ENCODE peak calls at places on chromosome 18, in four cellular contexts. C is SK-N-SH, A is MM.1S, I is fibroblast of lung. O is an unnamed sample.

GRCh38 chr18:48616484-48617255 is 77.8 kb downstream of the CTIF start:
- DNase-seq in I (no peak), A (no peak), C (no peak), O (peak; percentile 58)

GRCh38 chr18:47996091-47996541 is 65.7 kb upstream of the SMAD2 start:
- DNase-seq in I (no peak), A (no peak), C (peak; percentile 46), O (peak; percentile 48)

GRCh38 chr18:67359868-67360838 is 156.4 kb downstream of the DSEL start:
- DNase-seq in C (peak; percentile 20), A (peak; percentile 10), I (peak; percentile 96), O (peak; percentile 97)

GRCh38 chr18:43277164-43277600 is at the start of gene SYT4:
- DNase-seq in A (no peak), I (peak; percentile 72), C (peak; percentile 40), O (peak; percentile 63)

GRCh38 chr18:6591491-6591890 is 138.0 kb upstream of the ARHGAP28 start:
- DNase-seq in A (no peak), I (peak; percentile 7), C (no peak), O (peak; percentile 3)

GRCh38 chr18:49725809-49726514 is 87.4 kb downstream of the ACAA2 start:
- DNase-seq in I (peak; percentile 100), A (no peak), C (peak; percentile 29), O (peak; percentile 95)

GRCh38 chr18:49664086-49664890 is 102.4 kb downstream of the LIPG start:
- DNase-seq in A (no peak), I (no peak), C (no peak), O (no peak)

GRCh38 chr18:7789853-7790552 is 222.9 kb downstream of the PTPRM start:
- DNase-seq in C (peak; percentile 33), I (peak; percentile 31), A (no peak), O (peak; percentile 65)

GRCh38 chr18:63162271-63163014 is 157.1 kb downstream of the BCL2 start:
- DNase-seq in A (peak; percentile 69), I (peak; percentile 45), C (no peak), O (peak; percentile 58)

GRCh38 chr18:48979944-48980890 is 29.5 kb upstream of the SMAD7 start:
- DNase-seq in I (peak; percentile 60), C (no peak), A (no peak), O (peak; percentile 34)

GRCh38 chr18:46406539-46406932 is 250.5 kb downstream of the LOXHD1 start:
- DNase-seq in C (no peak), I (no peak), A (no peak), O (no peak)

GRCh38 chr18:45197526-45197970 is 417.7 kb upstream of the SLC14A2 start:
- DNase-seq in I (peak; percentile 99), A (no peak), C (no peak), O (peak; percentile 24)

GRCh38 chr18:63177822-63178525 is 141.6 kb downstream of the BCL2 start:
- DNase-seq in I (no peak), C (no peak), A (no peak), O (peak; percentile 50)

GRCh38 chr18:55658598-55658997 is 70.6 kb upstream of the TCF4 start:
- DNase-seq in A (no peak), I (no peak), C (no peak), O (no peak)

GRCh38 chr18:67496469-67496868 is 20.1 kb downstream of the DSEL start:
- DNase-seq in C (no peak), A (no peak), I (no peak), O (no peak)

GRCh38 chr18:24704921-24705620 is 244.6 kb downstream of the HRH4 start:
- DNase-seq in I (peak; percentile 36), A (no peak), C (no peak), O (peak; percentile 49)

GRCh38 chr18:26543368-26543767 is 5.0 kb downstream of the KCTD1 start:
- DNase-seq in C (no peak), I (no peak), A (no peak), O (no peak)

GRCh38 chr18:6948238-6948637 is 169.4 kb downstream of the LAMA1 start:
- DNase-seq in C (no peak), A (no peak), I (no peak), O (no peak)

GRCh38 chr18:58937204-58937603 is 72.5 kb downstream of the ZNF532 start:
- DNase-seq in I (peak; percentile 67), C (no peak), A (no peak), O (peak; percentile 66)

GRCh38 chr18:49072524-49072934 is 121.8 kb upstream of the SMAD7 start:
- DNase-seq in C (peak; percentile 27), A (no peak), I (no peak), O (peak; percentile 27)

DNA sequence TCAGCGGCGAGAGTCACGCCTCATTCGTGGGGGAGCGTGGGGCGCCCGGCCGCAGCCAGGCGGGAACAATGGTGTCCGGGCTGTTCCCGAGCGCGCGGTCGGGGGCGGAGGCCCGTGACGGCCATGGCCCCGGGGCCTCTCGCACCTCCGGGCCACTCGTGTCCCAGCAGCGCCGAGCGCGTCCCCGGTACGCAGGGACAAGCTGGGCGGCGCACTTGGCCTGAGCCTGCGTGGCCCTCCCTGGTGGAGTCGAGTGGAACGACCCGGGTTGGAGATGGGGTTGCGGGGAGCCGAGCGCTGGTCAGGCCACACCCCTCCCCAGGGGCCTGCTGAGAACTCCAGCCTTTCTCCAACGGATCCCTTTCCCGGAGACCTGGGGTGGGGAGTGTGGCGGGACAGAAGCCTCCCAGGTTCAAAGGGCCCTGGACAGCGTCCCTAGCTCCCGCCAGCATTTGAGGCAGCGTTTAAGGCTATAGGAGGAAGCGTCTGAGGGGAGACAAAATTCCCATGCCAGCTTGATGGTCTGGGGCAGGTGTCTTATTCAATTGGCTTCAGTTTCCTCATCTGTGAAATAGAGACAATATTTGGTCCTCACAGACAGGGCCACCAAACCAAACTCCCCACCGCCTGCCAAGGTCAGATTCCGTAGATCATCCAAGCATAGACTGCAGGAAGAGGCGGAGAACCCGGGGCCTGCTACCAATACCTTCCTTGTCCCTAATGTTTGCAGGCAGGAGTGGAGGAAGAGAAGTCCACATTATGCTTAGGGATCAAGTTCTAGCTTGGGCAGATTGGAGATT is 545 bp downstream of the CNDP2 start:
- DNase-seq in I (peak; percentile 57), C (peak; percentile 79), A (peak; percentile 63), O (peak; percentile 83)
- H3K4me2 ChIP-seq in I (peak overlapping the region; percentile 88), C (peak overlapping the region; percentile 84), A (peak overlapping the region; percentile 97), O (peak overlapping the region; percentile 83)

GRCh38 chr18:79682896-79683625 is 3.5 kb downstream of the CTDP1 start:
- DNase-seq in C (no peak), I (no peak), A (no peak), O (no peak)
- H4K20me1 ChIP-seq in C (peaks cover 62% of the 10 kb centered on the region), I (no peaks in the 10 kb centered on the region), A (no peaks in the 10 kb centered on the region), O (peaks cover 6% of the 10 kb centered on the region)

GRCh38 chr18:805755-806110 is 6.3 kb downstream of the YES1 start:
- DNase-seq in A (no peak), I (no peak), C (no peak), O (no peak)
- H3K9ac ChIP-seq in A (no peak overlapping the region), I (no peak overlapping the region), C (no peak overlapping the region), O (no peak overlapping the region)

GRCh38 chr18:76367168-76367785 is 127.8 kb downstream of the ZNF516 start:
- DNase-seq in I (no peak), A (no peak), C (no peak), O (no peak)

GRCh38 chr18:76365561-76365960 is 129.5 kb downstream of the ZNF516 start:
- DNase-seq in A (no peak), I (no peak), C (no peak), O (no peak)

GRCh38 chr18:76361219-76361618 is 133.8 kb downstream of the ZNF516 start:
- DNase-seq in I (no peak), A (no peak), C (no peak), O (no peak)

GRCh38 chr18:76363451-76364120 is 131.5 kb downstream of the ZNF516 start:
- DNase-seq in I (peak; percentile 78), A (no peak), C (no peak), O (peak; percentile 52)

GRCh38 chr18:76364282-76365259 is 130.5 kb downstream of the ZNF516 start:
- DNase-seq in A (peak; percentile 46), C (no peak), I (no peak), O (no peak)
- H3K4me2 ChIP-seq in A (peak overlapping the region; percentile 59), C (no peak overlapping the region), I (no peak overlapping the region), O (no peak overlapping the region)

DNA sequence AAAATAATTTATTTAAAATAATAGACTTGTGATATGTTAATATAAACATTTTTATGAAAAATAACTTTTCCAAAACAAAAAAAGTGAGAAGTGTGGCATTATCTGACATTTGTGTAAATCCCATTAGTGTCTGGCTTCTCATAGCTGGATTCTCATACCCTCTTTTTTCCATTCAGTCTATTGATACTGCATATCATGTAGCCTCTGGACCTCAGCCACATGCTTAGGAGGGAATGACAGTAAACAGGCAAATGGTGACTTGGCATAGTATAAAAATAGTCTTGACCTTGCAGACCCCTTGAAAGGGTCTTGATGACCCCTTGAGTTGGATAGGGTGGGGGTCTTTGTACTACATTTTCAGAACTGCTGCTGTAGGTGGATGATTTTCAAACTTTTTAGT is 29.2 kb downstream of the GALNT1 start:
- DNase-seq in C (no peak), A (no peak), I (no peak), O (no peak)
- H4K20me1 ChIP-seq in C (peaks cover 17% of the 10 kb centered on the region), A (no peaks in the 10 kb centered on the region), I (no peaks in the 10 kb centered on the region), O (no peaks in the 10 kb centered on the region)

DNA sequence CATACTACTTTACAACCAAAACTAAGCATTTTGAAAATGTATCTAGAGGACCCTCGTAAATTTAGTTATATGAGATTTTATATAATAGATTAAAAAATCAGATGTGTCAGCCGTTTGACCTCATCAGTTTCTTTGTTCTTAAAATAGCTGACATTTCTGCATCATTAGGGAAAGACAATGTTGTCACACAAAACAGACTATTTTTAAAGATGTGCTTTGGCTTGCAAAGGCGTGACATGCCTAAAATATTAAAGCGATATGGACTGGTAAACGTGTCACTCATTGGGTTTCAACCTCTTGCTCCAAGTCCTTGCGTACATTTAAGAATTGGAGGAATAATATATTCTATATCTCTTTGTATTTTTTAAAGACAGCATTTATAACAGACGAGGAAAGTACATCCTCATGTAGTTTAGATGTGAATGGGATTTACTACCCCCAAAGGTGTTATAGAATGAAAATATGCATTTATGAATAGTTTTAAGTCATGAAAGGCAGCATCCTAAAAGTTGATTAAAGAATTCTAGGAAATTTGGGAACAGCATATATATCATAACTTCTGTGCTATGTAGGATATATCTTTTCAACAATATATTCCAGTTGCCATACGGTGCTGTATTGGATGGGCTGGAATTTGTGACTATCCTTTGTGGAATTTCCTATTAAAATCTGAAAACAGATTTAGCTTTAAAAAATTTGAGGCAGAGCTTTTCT is 3.8 kb downstream of the MYL12A start:
- DNase-seq in C (no peak), I (no peak), A (no peak), O (peak; percentile 50)
- H3K9ac ChIP-seq in C (peak overlapping the region; percentile 34), I (no peak overlapping the region), A (no peak overlapping the region), O (peak overlapping the region; percentile 7)

GRCh38 chr18:57430983-57431382 is 4.2 kb upstream of the ONECUT2 start:
- DNase-seq in C (no peak), A (no peak), I (no peak), O (no peak)

GRCh38 chr18:57429607-57430165 is 5.5 kb upstream of the ONECUT2 start:
- DNase-seq in I (no peak), C (no peak), A (peak; percentile 29), O (no peak)

GRCh38 chr18:57431512-57432080 is 3.6 kb upstream of the ONECUT2 start:
- DNase-seq in C (no peak), I (no peak), A (no peak), O (no peak)

GRCh38 chr18:57432118-57432517 is 3.1 kb upstream of the ONECUT2 start:
- DNase-seq in C (no peak), A (no peak), I (no peak), O (no peak)

GRCh38 chr18:57430166-57430958 is 4.8 kb upstream of the ONECUT2 start:
- DNase-seq in I (no peak), A (no peak), C (no peak), O (no peak)
- H3K4me2 ChIP-seq in I (no peak overlapping the region), A (peak overlapping the region; percentile 16), C (no peak overlapping the region), O (no peak overlapping the region)